ENCODE peak calls at places on chromosomes 3 and 15, in five cellular contexts. Z is mesenchymal stem cell, P is neuronal stem cell, J is H1, O is IMR-90. M is an unnamed sample. For H3K27me3, the result is how much of the 10 kb centered on the place peaks cover.

GRCh38 chr15:92619380-92620101 is 36.0 kb downstream of the FAM174B start:
- DNase-seq in Z (peak), P (no peak), J (no peak), O (peak), M (no peak)

GRCh38 chr3:14837864-14838263 is 19.1 kb downstream of the FGD5 start:
- DNase-seq in Z (peak), P (no peak), J (no peak), O (no peak), M (no peak)

GRCh38 chr15:40306371-40306770 is 1.4 kb downstream of the PLCB2 start:
- DNase-seq in Z (no peak), P (no peak), J (no peak), O (no peak), M (no peak)

GRCh38 chr15:99537344-99537743 is 28.4 kb upstream of the MEF2A start:
- DNase-seq in Z (peak), P (no peak), J (no peak), O (peak), M (no peak)

GRCh38 chr15:33242669-33243191 is 48.2 kb upstream of the FMN1 start:
- DNase-seq in Z (peak), P (no peak), J (no peak), O (no peak), M (peak)

GRCh38 chr3:50627407-50628051 is 10.6 kb downstream of the MAPKAPK3 start:
- DNase-seq in Z (peak), P (no peak), J (no peak), O (peak), M (peak)

GRCh38 chr3:197226179-197226578 is 72.2 kb downstream of the DLG1 start:
- DNase-seq in Z (no peak), P (no peak), J (no peak), O (no peak), M (no peak)

GRCh38 chr3:2921903-2922302 is 188.3 kb downstream of the IL5RA start:
- DNase-seq in Z (peak), P (no peak), J (no peak), O (no peak), M (peak)

GRCh38 chr3:49701388-49702077 is 12.2 kb downstream of the RNF123 start:
- DNase-seq in Z (no peak), P (no peak), J (no peak), O (no peak), M (peak)

GRCh38 chr3:31962801-31963205 is 18.3 kb downstream of the OSBPL10 start:
- DNase-seq in Z (peak), P (no peak), J (no peak), O (peak), M (no peak)

GRCh38 chr3:129006864-129007263 is 5.8 kb downstream of the EFCC1 start:
- DNase-seq in Z (no peak), P (no peak), J (no peak), O (no peak), M (no peak)

GRCh38 chr15:70156781-70157261 is 59.1 kb upstream of the TLE3 start:
- DNase-seq in Z (peak), P (no peak), J (no peak), O (peak), M (no peak)

GRCh38 chr3:190849607-190850006 is 12.9 kb downstream of the GMNC start:
- DNase-seq in Z (no peak), P (no peak), J (no peak), O (no peak), M (no peak)

GRCh38 chr3:54891540-54891897 is 36.3 kb downstream of the LRTM1 start:
- DNase-seq in Z (peak), P (no peak), J (peak), O (peak), M (peak)

GRCh38 chr15:83499476-83499875 is 52.3 kb downstream of the SH3GL3 start:
- DNase-seq in Z (no peak), P (no peak), J (no peak), O (no peak), M (no peak)

GRCh38 chr3:35664460-35664919 is 25.2 kb downstream of the ARPP21 start:
- DNase-seq in Z (no peak), P (no peak), J (no peak), O (peak), M (peak)

GRCh38 chr15:29143909-29144308 is 125.7 kb downstream of the NSMCE3 start:
- DNase-seq in Z (peak), P (no peak), J (no peak), O (peak), M (no peak)

GRCh38 chr3:142963266-142964149 is at the start of gene PAQR9:
- DNase-seq in Z (no peak), P (peak), J (no peak), O (no peak), M (peak)

GRCh38 chr3:52934626-52935530 is 37.5 kb upstream of the STIMATE start:
- DNase-seq in Z (peak), P (peak), J (peak), O (peak), M (peak)

GRCh38 chr3:192841428-192841827 is 76.2 kb downstream of the MB21D2 start:
- DNase-seq in Z (no peak), P (no peak), J (no peak), O (no peak), M (no peak)

GRCh38 chr3:11476814-11477213 is 166.9 kb downstream of the VGLL4 start:
- DNase-seq in Z (no peak), P (no peak), J (no peak), O (no peak), M (no peak)

GRCh38 chr3:138594150-138594934 is at the start of gene CEP70:
- DNase-seq in Z (peak), P (peak), J (peak), O (peak), M (peak)

GRCh38 chr3:13660042-13660874 is 111.3 kb downstream of the FBLN2 start:
- DNase-seq in Z (no peak), P (no peak), J (no peak), O (no peak), M (no peak)

GRCh38 chr3:127164615-127165014 is 28.3 kb upstream of the PRR23E start:
- DNase-seq in Z (no peak), P (no peak), J (no peak), O (no peak), M (no peak)
- H3K27me3 ChIP-seq in Z (half or more), P (under half), J (under half), O (under half), M (under half)

GRCh38 chr3:193911784-193912183 is 224.2 kb upstream of the HES1 start:
- DNase-seq in Z (peak), P (no peak), J (no peak), O (no peak), M (no peak)
- H3K4me3 ChIP-seq in Z (no peak), P (no peak), J (no peak), O (no peak), M (no peak)

GRCh38 chr15:81418427-81418826 is 44.4 kb upstream of the TMC3 start:
- DNase-seq in Z (no peak), P (no peak), J (no peak), O (no peak), M (no peak)
- H2BK15ac ChIP-seq in Z (no peak), P (no peak), J (no peak), O (no peak), M (no peak)

DNA sequence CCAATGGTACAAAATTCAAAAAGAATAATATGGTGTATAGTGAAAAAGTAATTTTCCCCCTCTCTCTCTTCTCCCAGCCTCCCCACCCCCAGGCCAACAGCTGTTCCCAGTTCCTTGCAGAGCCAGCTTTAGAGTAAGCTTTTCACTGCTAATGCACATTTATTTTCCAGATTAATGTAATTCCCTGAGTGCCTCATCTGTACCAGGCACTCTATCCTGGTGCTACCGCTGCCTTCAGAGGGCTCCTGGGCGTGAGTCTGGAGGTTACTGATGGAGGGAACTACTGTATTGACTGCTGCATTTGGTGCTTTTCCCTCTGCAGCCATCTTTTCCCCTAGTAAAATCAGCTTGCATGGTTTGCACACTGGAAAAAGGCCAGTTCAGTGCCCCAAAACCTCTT is 8.6 kb upstream of the USP3 start:
- DNase-seq in Z (no peak), P (no peak), J (no peak), O (no peak), M (no peak)
- H3K27me3 ChIP-seq in Z (under half), P (under half), J (under half), O (under half), M (under half)

GRCh38 chr3:178562143-178562868 is 26.1 kb downstream of the KCNMB2 start:
- DNase-seq in Z (peak), P (no peak), J (no peak), O (no peak), M (peak)
- H3K4me3 ChIP-seq in Z (no peak), P (no peak), J (no peak), O (no peak), M (no peak)

DNA sequence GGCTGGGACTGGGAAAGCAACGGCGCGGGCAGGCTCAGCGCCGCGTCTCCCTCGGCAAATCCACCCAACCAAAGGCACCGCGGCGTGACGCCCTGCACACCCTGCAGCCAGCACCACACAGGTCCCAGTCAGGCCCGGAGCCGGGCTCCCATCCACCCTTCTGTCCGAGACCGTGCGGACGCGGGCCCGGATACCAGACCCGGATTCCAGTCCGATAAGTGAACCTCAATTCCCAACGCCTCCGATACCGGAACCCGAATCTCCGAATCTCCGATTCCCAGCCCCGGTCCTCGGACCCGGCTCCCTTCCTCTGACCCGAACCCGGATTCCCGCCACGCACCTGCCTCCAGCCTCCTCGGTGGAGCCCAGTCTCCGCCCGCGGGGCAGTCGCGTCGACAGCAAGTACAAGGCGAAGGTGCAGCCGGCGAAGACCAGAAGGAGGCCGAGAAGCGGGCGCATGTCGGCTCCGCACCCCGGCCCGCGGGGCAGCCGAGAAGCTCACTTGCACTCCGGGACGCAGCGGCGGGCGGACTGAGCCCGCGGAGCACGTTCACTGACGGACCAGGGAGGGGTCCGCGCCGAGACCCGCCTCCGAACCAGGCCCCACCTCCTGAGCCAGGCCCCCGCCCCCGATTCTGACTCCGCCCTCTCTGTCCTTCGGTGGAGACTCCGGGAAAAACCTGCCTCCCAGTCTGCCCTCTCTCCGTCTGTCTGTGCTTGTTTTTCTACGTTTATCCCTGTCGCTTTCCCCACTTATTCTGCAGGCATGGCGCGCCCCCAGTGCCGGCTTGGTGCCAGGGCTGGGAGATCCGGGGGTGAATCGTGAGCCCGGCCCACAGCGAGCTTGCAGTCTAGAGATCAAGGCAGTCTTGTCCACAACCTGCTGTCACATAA is at the start of gene TMEM41A:
- DNase-seq in Z (peak), P (peak), J (peak), O (peak), M (peak)
- H2BK15ac ChIP-seq in Z (peak), P (peak), J (no peak), O (no peak), M (no peak)

GRCh38 chr3:119034256-119035013 is at the start of gene IGSF11:
- DNase-seq in Z (peak), P (peak), J (peak), O (peak), M (peak)
- H3K27me3 ChIP-seq in Z (half or more), P (under half), J (under half), O (under half), M (under half)

DNA sequence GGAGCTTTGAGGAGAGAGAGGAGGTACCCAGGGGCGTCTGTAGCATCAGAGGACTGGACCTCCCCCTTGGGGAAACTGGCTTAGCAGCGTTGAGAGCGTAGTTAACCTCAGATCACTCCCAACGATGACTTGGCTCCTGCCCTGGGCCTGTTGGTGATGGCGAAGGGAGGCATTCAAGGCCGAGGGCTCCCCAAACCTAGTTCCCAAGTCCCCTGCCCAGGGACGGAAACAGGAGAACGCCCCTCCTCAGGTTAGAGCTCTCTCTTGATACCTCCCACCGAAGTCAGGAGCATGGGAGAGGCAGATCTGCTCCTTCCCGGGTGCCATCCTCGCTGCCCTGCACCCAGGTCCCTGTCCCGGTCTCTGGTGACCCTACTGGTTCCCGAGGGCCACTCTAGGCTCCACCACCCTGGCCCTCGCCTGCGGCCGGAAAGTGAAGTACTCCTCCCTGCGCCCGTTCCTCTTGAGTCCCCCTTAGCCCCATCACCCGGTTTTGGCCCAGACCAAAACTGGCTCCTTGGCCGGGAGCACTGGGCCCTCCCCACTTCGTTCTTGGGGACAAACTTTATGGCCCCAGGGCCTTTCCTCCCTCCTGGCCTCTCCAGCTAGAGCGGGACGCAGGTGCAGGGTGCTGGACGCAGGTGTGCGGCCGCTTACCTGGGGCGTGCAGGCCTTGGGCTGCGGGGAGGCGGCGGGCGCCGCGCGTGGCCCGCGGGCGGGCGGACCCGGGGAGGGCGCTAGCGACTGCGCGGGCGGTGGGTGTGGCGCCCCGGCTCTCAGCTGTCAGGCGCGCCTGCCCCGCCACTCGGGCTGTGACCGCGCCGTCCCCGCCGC is 2.6 kb upstream of the SKOR1 start:
- DNase-seq in Z (no peak), P (no peak), J (no peak), O (no peak), M (no peak)
- H3K4me3 ChIP-seq in Z (no peak), P (peak), J (peak), O (no peak), M (no peak)

DNA sequence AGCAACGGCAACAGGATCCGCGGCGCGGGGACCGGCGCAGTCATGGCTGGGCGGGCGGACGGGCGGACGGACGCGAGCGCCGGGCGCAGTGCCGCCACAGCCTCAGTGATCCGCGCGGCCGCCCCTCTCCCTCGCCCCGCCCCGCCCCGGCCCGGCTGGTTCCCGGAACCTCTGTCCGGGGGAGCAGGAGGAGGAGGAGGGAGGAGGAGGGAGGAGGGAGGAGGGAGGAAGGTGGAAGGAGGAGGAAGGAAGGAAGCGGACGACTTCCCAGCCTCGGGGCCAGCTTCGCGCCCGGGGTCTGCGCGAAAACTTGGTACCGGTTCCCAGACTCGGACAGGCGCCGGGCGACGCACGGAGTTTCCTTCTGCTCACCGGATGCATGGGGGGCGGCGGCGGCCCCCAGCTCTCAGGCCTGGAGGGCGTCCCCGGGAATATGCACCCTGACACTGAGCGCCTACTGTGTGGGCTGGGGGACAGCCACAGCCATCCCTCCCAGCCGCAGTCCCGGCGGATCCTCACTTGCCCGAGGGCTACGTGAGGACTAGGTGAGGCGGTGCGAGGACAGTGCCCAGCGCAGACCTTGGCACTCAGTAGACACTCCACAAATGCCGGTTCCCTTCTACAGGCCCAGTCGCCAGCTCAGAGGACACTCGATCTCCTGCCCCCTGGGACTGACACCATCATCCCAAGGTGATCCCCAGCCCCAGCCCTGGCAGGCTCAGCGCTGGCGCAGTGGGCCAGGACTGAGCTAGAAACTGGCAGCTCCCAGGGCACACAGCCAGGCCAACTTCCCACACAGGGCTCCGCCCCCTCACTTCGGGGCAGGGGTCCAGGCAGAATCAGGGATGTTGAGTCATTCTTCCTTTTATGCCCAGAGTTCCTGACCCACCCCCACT is at the start of gene SHISA5:
- DNase-seq in Z (peak), P (peak), J (no peak), O (peak), M (peak)
- H2BK15ac ChIP-seq in Z (peak), P (peak), J (peak), O (peak), M (no peak)

M was measured in mesendoderm.